ENCODE peak calls at places on chromosomes 11 and 22, in five cellular contexts. M is pancreas; A is amygdala; X is NCI-H2081 treated with DMSO at 0.1 percent for 48 hours; T is stimulated activated CD4-positive, alpha-beta T cell treated with anti-CD3 and anti-CD28 coated beads, Interleukin-2, amount 100 ng/mL, for 24 hours. J is an unnamed sample.

GRCh38 chr11:78957481-78958245 is 383.0 kb upstream of the NARS2 start:
- DNase-seq in M (no peak), A (no peak), X (no peak), T (no peak), J (no peak)

GRCh38 chr11:9251306-9251705 is 13.8 kb downstream of the DENND5A start:
- DNase-seq in M (no peak), A (no peak), X (no peak), T (no peak), J (no peak)

GRCh38 chr11:120601566-120601965 is 90.0 kb downstream of the GRIK4 start:
- DNase-seq in M (no peak), A (no peak), X (no peak), T (no peak), J (no peak)

GRCh38 chr11:114060402-114061052 is 1.0 kb downstream of the ZBTB16 start:
- DNase-seq in M (peak; percentile 47), A (peak; percentile 65), X (no peak), T (no peak), J (peak; percentile 48)

GRCh38 chr11:415640-416041 is 842 bp upstream of the SIGIRR start:
- DNase-seq in M (peak; percentile 7), A (no peak), X (no peak), T (no peak), J (no peak)

GRCh38 chr11:79092791-79093313 is 348.0 kb downstream of the TENM4 start:
- DNase-seq in M (no peak), A (no peak), X (no peak), T (no peak), J (no peak)

GRCh38 chr11:2533642-2534115 is 88.9 kb downstream of the KCNQ1 start:
- DNase-seq in M (peak; percentile 39), A (no peak), X (no peak), T (no peak), J (no peak)

GRCh38 chr11:11422291-11423128 is 69.5 kb upstream of the CSNK2A3 start:
- DNase-seq in M (no peak), A (no peak), X (peak; percentile 35), T (no peak), J (no peak)

GRCh38 chr11:58316142-58316541 is 42.7 kb downstream of the OR5B17 start:
- DNase-seq in M (no peak), A (no peak), X (no peak), T (no peak), J (no peak)

GRCh38 chr11:1128333-1129142 is 29.2 kb upstream of the MUC5AC start:
- DNase-seq in M (no peak), A (no peak), X (no peak), T (no peak), J (no peak)

GRCh38 chr11:121964591-121964990 is 151.4 kb downstream of the BLID start:
- DNase-seq in M (no peak), A (no peak), X (no peak), T (no peak), J (no peak)

GRCh38 chr11:130223291-130223971 is 63.8 kb downstream of the ST14 start:
- DNase-seq in M (no peak), A (no peak), X (no peak), T (no peak), J (no peak)

GRCh38 chr22:35218079-35218478 is 39.2 kb upstream of the HMGXB4 start:
- DNase-seq in M (no peak), A (no peak), X (no peak), T (no peak), J (no peak)